ENCODE peak calls at places on chromosomes 12 and 14, in four cellular contexts. One of them, this sample, is unnamed.

GRCh38 chr14:44639986-44640385 is 132.9 kb upstream of the FSCB start:
- DNase-seq in CD8-positive, alpha-beta T cell: no peak
- DNase-seq in H9: no peak
- DNase-seq in fibroblast of lung: no peak
- DNase-seq in this sample: no peak

GRCh38 chr12:98935847-98936246 is 290.8 kb downstream of the APAF1 start:
- DNase-seq in CD8-positive, alpha-beta T cell: no peak
- DNase-seq in fibroblast of lung: no peak
- DNase-seq in H9: no peak
- DNase-seq in this sample: no peak

GRCh38 chr12:127149226-127149964 is 1117.6 kb upstream of the TMEM132C start:
- DNase-seq in H9: no peak
- DNase-seq in CD8-positive, alpha-beta T cell: no peak
- DNase-seq in fibroblast of lung: peak
- DNase-seq in this sample: no peak

GRCh38 chr12:85642810-85643209 is 193.4 kb downstream of the RASSF9 start:
- DNase-seq in CD8-positive, alpha-beta T cell: no peak
- DNase-seq in H9: no peak
- DNase-seq in fibroblast of lung: no peak
- DNase-seq in this sample: no peak

GRCh38 chr12:27709932-27710591 is 570 bp upstream of the MRPS35 start:
- DNase-seq in fibroblast of lung: peak
- DNase-seq in CD8-positive, alpha-beta T cell: no peak
- DNase-seq in H9: no peak
- DNase-seq in this sample: no peak

GRCh38 chr12:12086331-12086730 is 15.6 kb downstream of the BCL2L14 start:
- DNase-seq in CD8-positive, alpha-beta T cell: no peak
- DNase-seq in fibroblast of lung: no peak
- DNase-seq in H9: peak
- DNase-seq in this sample: no peak

GRCh38 chr12:94099191-94099983 is 49.0 kb upstream of the PLXNC1 start:
- DNase-seq in fibroblast of lung: peak
- DNase-seq in CD8-positive, alpha-beta T cell: no peak
- DNase-seq in H9: no peak
- DNase-seq in this sample: no peak

GRCh38 chr14:102317564-102318248 is 1.8 kb upstream of the ZNF839 start:
- DNase-seq in fibroblast of lung: no peak
- DNase-seq in H9: no peak
- DNase-seq in CD8-positive, alpha-beta T cell: no peak
- DNase-seq in this sample: no peak

GRCh38 chr12:96271469-96272199 is 77.5 kb downstream of the ELK3 start:
- DNase-seq in CD8-positive, alpha-beta T cell: no peak
- DNase-seq in fibroblast of lung: peak
- DNase-seq in H9: no peak
- DNase-seq in this sample: no peak

GRCh38 chr12:90897981-90898380 is 57.0 kb downstream of the CCER1 start:
- DNase-seq in fibroblast of lung: peak
- DNase-seq in CD8-positive, alpha-beta T cell: no peak
- DNase-seq in H9: no peak
- DNase-seq in this sample: no peak

GRCh38 chr14:100533647-100534485 is 53.4 kb downstream of the BEGAIN start:
- DNase-seq in fibroblast of lung: peak
- DNase-seq in CD8-positive, alpha-beta T cell: no peak
- DNase-seq in H9: peak
- DNase-seq in this sample: no peak

GRCh38 chr12:22858849-22859569 is 234.0 kb downstream of the ETNK1 start:
- DNase-seq in H9: no peak
- DNase-seq in CD8-positive, alpha-beta T cell: no peak
- DNase-seq in fibroblast of lung: peak
- DNase-seq in this sample: no peak

GRCh38 chr12:81963026-81963425 is 203.9 kb upstream of the PPFIA2 start:
- DNase-seq in CD8-positive, alpha-beta T cell: no peak
- DNase-seq in H9: no peak
- DNase-seq in fibroblast of lung: no peak
- DNase-seq in this sample: no peak

GRCh38 chr14:56324831-56325230 is 206.6 kb downstream of the PELI2 start:
- DNase-seq in H9: no peak
- DNase-seq in fibroblast of lung: peak
- DNase-seq in CD8-positive, alpha-beta T cell: no peak
- DNase-seq in this sample: no peak

GRCh38 chr12:66288121-66288520 is 14.2 kb upstream of the HELB start:
- DNase-seq in CD8-positive, alpha-beta T cell: peak
- DNase-seq in H9: no peak
- DNase-seq in fibroblast of lung: no peak
- DNase-seq in this sample: no peak

GRCh38 chr12:131101703-131102492 is 148.2 kb downstream of the ADGRD1 start:
- DNase-seq in H9: peak
- DNase-seq in CD8-positive, alpha-beta T cell: no peak
- DNase-seq in fibroblast of lung: no peak
- DNase-seq in this sample: no peak

GRCh38 chr12:96136129-96136528 is 58.0 kb upstream of the ELK3 start:
- DNase-seq in fibroblast of lung: peak
- DNase-seq in H9: no peak
- DNase-seq in CD8-positive, alpha-beta T cell: no peak
- DNase-seq in this sample: no peak

GRCh38 chr14:92993302-92993701 is 70.4 kb downstream of the CHGA start:
- DNase-seq in H9: no peak
- DNase-seq in fibroblast of lung: no peak
- DNase-seq in CD8-positive, alpha-beta T cell: no peak
- DNase-seq in this sample: no peak

GRCh38 chr12:57758566-57759359 is 3.9 kb downstream of the MARCHF9 start:
- DNase-seq in CD8-positive, alpha-beta T cell: no peak
- DNase-seq in H9: no peak
- DNase-seq in fibroblast of lung: no peak
- DNase-seq in this sample: no peak

GRCh38 chr12:57602544-57602943 is 2.1 kb upstream of the DTX3 start:
- DNase-seq in fibroblast of lung: no peak
- DNase-seq in H9: no peak
- DNase-seq in CD8-positive, alpha-beta T cell: no peak
- DNase-seq in this sample: no peak

GRCh38 chr14:105536051-105536450 is 9.7 kb downstream of the TMEM121 start:
- DNase-seq in CD8-positive, alpha-beta T cell: no peak
- DNase-seq in fibroblast of lung: no peak
- DNase-seq in H9: no peak
- DNase-seq in this sample: no peak

GRCh38 chr14:95360828-95361227 is 41.1 kb upstream of the CLMN start:
- DNase-seq in CD8-positive, alpha-beta T cell: no peak
- DNase-seq in H9: peak
- DNase-seq in fibroblast of lung: no peak
- DNase-seq in this sample: no peak

GRCh38 chr14:95362180-95362494 is 42.4 kb upstream of the CLMN start:
- DNase-seq in fibroblast of lung: no peak
- DNase-seq in CD8-positive, alpha-beta T cell: no peak
- DNase-seq in H9: peak
- DNase-seq in this sample: no peak

GRCh38 chr14:95361373-95362179 is 41.9 kb upstream of the CLMN start:
- DNase-seq in fibroblast of lung: no peak
- DNase-seq in H9: peak
- DNase-seq in CD8-positive, alpha-beta T cell: peak
- DNase-seq in this sample: no peak

GRCh38 chr14:95363468-95363954 is 43.8 kb upstream of the CLMN start:
- DNase-seq in CD8-positive, alpha-beta T cell: no peak
- DNase-seq in fibroblast of lung: no peak
- DNase-seq in H9: no peak
- DNase-seq in this sample: no peak

DNA sequence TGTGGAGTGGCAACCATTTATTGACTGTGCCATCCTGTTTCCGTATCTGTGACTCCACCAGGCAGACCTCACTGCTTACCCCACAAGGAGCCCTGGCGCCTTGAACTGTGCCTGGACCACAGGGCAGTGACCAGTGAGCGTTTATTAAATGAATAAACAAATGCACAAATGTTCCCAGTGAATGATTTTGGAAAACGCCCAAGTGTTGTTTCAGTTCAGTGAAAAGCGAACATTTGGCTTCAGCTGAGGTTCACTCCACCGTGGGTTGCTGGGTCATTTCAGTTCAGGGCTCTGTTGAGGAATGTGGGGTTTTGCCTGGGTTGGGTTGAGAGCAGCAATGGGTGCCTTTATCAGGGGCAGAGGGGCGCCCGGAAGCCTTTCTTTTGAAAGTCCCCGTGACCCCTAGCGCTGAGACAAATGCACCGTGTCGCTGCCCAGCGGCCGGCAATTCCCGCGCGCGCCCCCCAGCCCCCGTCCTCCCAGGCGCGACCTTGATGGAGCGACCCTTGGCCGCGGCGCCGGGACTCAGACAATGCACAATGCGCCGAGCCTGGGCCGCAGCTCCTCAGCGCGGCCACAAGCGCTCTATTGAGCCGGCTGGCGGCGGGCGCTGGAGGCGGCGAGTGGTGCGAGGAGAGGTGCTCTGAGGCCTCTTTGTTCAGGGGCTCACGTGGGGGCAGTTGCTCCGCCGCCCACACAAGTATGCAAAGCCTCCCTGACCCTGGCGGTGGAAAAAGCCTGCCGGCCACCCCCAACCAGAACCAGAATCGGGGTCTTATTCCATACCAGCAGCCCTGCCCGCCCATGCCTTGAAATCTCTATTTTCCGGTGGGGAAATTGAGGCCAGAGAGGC is 40.5 kb upstream of the CLMN start:
- DNase-seq in fibroblast of lung: peak
- DNase-seq in CD8-positive, alpha-beta T cell: no peak
- DNase-seq in H9: peak
- DNase-seq in this sample: no peak
- TF ChIP-seq CTCF in fibroblast of lung: no peak
- TF ChIP-seq CTCF in CD8-positive, alpha-beta T cell: no peak
- TF ChIP-seq CTCF in H9: no peak
- TF ChIP-seq CTCF in this sample: no peak

GRCh38 chr12:97854477-97854876 is 391.9 kb downstream of the RMST start:
- DNase-seq in CD8-positive, alpha-beta T cell: no peak
- DNase-seq in H9: no peak
- DNase-seq in fibroblast of lung: no peak
- DNase-seq in this sample: no peak
- TF ChIP-seq CTCF in CD8-positive, alpha-beta T cell: no peak
- TF ChIP-seq CTCF in H9: no peak
- TF ChIP-seq CTCF in fibroblast of lung: no peak
- TF ChIP-seq CTCF in this sample: no peak

GRCh38 chr12:48029811-48030650 is 25.8 kb upstream of the COL2A1 start:
- DNase-seq in fibroblast of lung: no peak
- DNase-seq in CD8-positive, alpha-beta T cell: no peak
- DNase-seq in H9: no peak
- DNase-seq in this sample: no peak
- TF ChIP-seq CTCF in fibroblast of lung: no peak
- TF ChIP-seq CTCF in CD8-positive, alpha-beta T cell: no peak
- TF ChIP-seq CTCF in H9: no peak
- TF ChIP-seq CTCF in this sample: no peak

GRCh38 chr12:106304001-106304421 is 1.5 kb downstream of the TCP11L2 start:
- DNase-seq in fibroblast of lung: no peak
- DNase-seq in H9: no peak
- DNase-seq in CD8-positive, alpha-beta T cell: no peak
- DNase-seq in this sample: no peak

GRCh38 chr12:106302401-106303201 is at the start of gene TCP11L2:
- DNase-seq in CD8-positive, alpha-beta T cell: peak
- DNase-seq in H9: peak
- DNase-seq in fibroblast of lung: peak
- DNase-seq in this sample: peak

GRCh38 chr12:106301611-106302321 is 767 bp upstream of the TCP11L2 start:
- DNase-seq in fibroblast of lung: peak
- DNase-seq in CD8-positive, alpha-beta T cell: peak
- DNase-seq in H9: peak
- DNase-seq in this sample: no peak

GRCh38 chr12:106304797-106305196 is 2.3 kb downstream of the TCP11L2 start:
- DNase-seq in H9: no peak
- DNase-seq in CD8-positive, alpha-beta T cell: no peak
- DNase-seq in fibroblast of lung: no peak
- DNase-seq in this sample: no peak

DNA sequence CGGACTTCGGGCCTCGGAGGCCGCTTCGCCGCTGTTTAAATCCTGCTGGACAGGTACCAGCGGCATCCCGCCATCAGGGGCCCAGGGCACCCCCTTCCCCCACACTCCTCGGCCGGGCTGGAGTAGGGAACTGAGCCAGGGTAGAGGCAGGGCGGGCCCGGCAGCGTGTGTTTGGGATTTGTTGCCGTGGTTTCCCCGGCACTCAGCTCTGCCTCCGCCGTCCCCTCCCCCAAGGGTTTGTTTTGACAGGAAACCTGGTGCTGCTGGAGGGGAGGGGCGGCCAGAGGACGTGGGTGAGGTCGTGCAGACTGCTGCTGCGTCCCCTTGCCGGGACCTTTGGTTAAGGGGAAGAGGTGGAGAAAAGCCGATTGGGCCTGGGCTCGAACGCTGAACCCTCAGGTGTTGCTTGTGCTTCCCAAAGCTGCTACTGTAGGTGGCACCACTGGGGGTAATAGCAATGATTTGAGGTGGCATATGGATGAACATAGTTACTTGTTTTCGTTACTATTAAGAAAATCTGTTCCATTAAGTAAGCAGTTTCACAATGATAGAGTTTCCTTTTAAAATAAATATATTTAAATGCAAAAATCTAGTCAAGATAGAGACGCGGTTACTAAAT is 778 bp downstream of the TCP11L2 start:
- DNase-seq in H9: peak
- DNase-seq in fibroblast of lung: peak
- DNase-seq in CD8-positive, alpha-beta T cell: peak
- DNase-seq in this sample: peak
- TF ChIP-seq CTCF in H9: no peak
- TF ChIP-seq CTCF in fibroblast of lung: no peak
- TF ChIP-seq CTCF in CD8-positive, alpha-beta T cell: no peak
- TF ChIP-seq CTCF in this sample: peak

GRCh38 chr14:53807580-53807979 is 149.0 kb downstream of the BMP4 start:
- DNase-seq in H9: no peak
- DNase-seq in CD8-positive, alpha-beta T cell: no peak
- DNase-seq in fibroblast of lung: no peak
- DNase-seq in this sample: no peak
- TF ChIP-seq CTCF in H9: no peak
- TF ChIP-seq CTCF in CD8-positive, alpha-beta T cell: no peak
- TF ChIP-seq CTCF in fibroblast of lung: no peak
- TF ChIP-seq CTCF in this sample: no peak